ENCODE peak calls at places on chromosomes 16 and 17, in four cellular contexts. F is lung, A is cardiac muscle cell, U is HL-60. H is an unnamed sample.

GRCh38 chr16:28491080-28491969 is 549 bp downstream of the CLN3 start:
- DNase-seq in A (peak), F (peak), U (peak), H (no peak)

GRCh38 chr16:73572135-73572534 is 524.2 kb upstream of the ZFHX3 start:
- DNase-seq in F (peak), A (no peak), U (no peak), H (no peak)

GRCh38 chr17:21098934-21099687 is 27.7 kb upstream of the DHRS7B start:
- DNase-seq in F (peak), U (peak), A (peak), H (peak)

GRCh38 chr17:43528319-43528987 is 17.7 kb downstream of the ETV4 start:
- DNase-seq in A (peak), F (no peak), U (no peak), H (no peak)

GRCh38 chr16:11241480-11242204 is 14.4 kb downstream of the SOCS1 start:
- DNase-seq in F (no peak), U (no peak), A (no peak), H (no peak)

GRCh38 chr17:3026856-3027751 is 36.3 kb downstream of the OR1D5 start:
- DNase-seq in F (no peak), U (no peak), A (peak), H (no peak)

GRCh38 chr17:62718420-62718819 is 89.7 kb downstream of the MARCHF10 start:
- DNase-seq in A (peak), F (no peak), U (no peak), H (no peak)

GRCh38 chr16:68644715-68645493 is at the start of gene CDH3:
- DNase-seq in F (peak), U (peak), A (peak), H (no peak)

GRCh38 chr17:66448008-66448644 is 145.7 kb downstream of the PRKCA start:
- DNase-seq in U (no peak), F (no peak), A (no peak), H (no peak)

GRCh38 chr17:75555679-75556153 is 30.2 kb downstream of the LLGL2 start:
- DNase-seq in F (no peak), A (no peak), U (no peak), H (no peak)

GRCh38 chr16:87002717-87003413 is 314.3 kb downstream of the C16orf95 start:
- DNase-seq in F (no peak), U (no peak), A (peak), H (no peak)

GRCh38 chr16:85551319-85551978 is 61.7 kb upstream of the GSE1 start:
- DNase-seq in A (no peak), U (no peak), F (no peak), H (no peak)

GRCh38 chr17:82236142-82236971 is 7.5 kb downstream of the SLC16A3 start:
- DNase-seq in F (no peak), U (peak), A (peak), H (no peak)

GRCh38 chr16:56312556-56312955 is 112.8 kb downstream of the AMFR start:
- DNase-seq in U (no peak), A (no peak), F (no peak), H (no peak)

GRCh38 chr16:56608876-56609462 is 585 bp downstream of the MT2A start:
- DNase-seq in U (no peak), F (no peak), A (no peak), H (no peak)

GRCh38 chr16:65548470-65548869 is 426.6 kb upstream of the CDH11 start:
- DNase-seq in U (no peak), F (no peak), A (peak), H (no peak)

GRCh38 chr17:1188812-1189211 is 9.0 kb upstream of the ABR start:
- DNase-seq in F (peak), A (peak), U (no peak), H (peak)

GRCh38 chr17:76063880-76064546 is 8.3 kb downstream of the SRP68 start:
- DNase-seq in A (no peak), F (no peak), U (no peak), H (no peak)

GRCh38 chr16:4664538-4665418 is 28.6 kb upstream of the NUDT16L1 start:
- DNase-seq in U (peak), F (peak), A (no peak), H (no peak)

GRCh38 chr17:39376434-39376833 is 25.0 kb downstream of the FBXL20 start:
- DNase-seq in U (no peak), A (no peak), F (no peak), H (peak)

GRCh38 chr17:58679263-58680037 is 12.4 kb downstream of the TEX14 start:
- DNase-seq in U (no peak), F (no peak), A (peak), H (no peak)

GRCh38 chr17:18139949-18140348 is 31.4 kb downstream of the MYO15A start:
- DNase-seq in F (no peak), U (no peak), A (peak), H (no peak)

GRCh38 chr17:4295686-4296085 is 31.9 kb upstream of the ANKFY1 start:
- DNase-seq in U (no peak), F (no peak), A (no peak), H (no peak)

GRCh38 chr16:89564476-89565255 is 4.2 kb downstream of the RPL13 start:
- DNase-seq in F (no peak), U (peak), A (no peak), H (no peak)

GRCh38 chr17:596763-597644 is 117.6 kb downstream of the VPS53 start:
- DNase-seq in A (peak), F (no peak), U (no peak), H (no peak)

GRCh38 chr17:1301546-1301945 is 22.1 kb downstream of the TRARG1 start:
- DNase-seq in A (no peak), F (no peak), U (no peak), H (peak)

GRCh38 chr16:4342866-4343744 is 8.0 kb downstream of the PAM16 start:
- DNase-seq in F (no peak), A (no peak), U (no peak), H (no peak)

GRCh38 chr17:49588726-49589555 is 13.3 kb downstream of the NXPH3 start:
- DNase-seq in A (no peak), F (no peak), U (no peak), H (no peak)

GRCh38 chr16:56871172-56871593 is 6.2 kb downstream of the SLC12A3 start:
- DNase-seq in U (no peak), F (no peak), A (peak), H (no peak)

GRCh38 chr17:3989156-3989886 is 25.1 kb upstream of the ATP2A3 start:
- DNase-seq in U (no peak), F (no peak), A (no peak), H (no peak)

GRCh38 chr17:35057332-35057915 is 6.1 kb downstream of the RFFL start:
- DNase-seq in F (no peak), A (no peak), U (no peak), H (no peak)

GRCh38 chr17:2084766-2085647 is 30.1 kb downstream of the HIC1 start:
- DNase-seq in U (no peak), A (peak), F (no peak), H (no peak)

GRCh38 chr17:57008958-57009357 is 31.0 kb downstream of the SCPEP1 start:
- DNase-seq in F (no peak), A (no peak), U (no peak), H (no peak)

GRCh38 chr17:57006040-57006439 is 28.1 kb downstream of the SCPEP1 start:
- DNase-seq in U (no peak), A (no peak), F (no peak), H (no peak)

GRCh38 chr17:57011482-57012015 is 33.6 kb downstream of the SCPEP1 start:
- DNase-seq in U (no peak), A (no peak), F (no peak), H (no peak)

GRCh38 chr17:57009737-57010445 is 32.0 kb downstream of the SCPEP1 start:
- DNase-seq in A (peak), U (no peak), F (peak), H (peak)

DNA sequence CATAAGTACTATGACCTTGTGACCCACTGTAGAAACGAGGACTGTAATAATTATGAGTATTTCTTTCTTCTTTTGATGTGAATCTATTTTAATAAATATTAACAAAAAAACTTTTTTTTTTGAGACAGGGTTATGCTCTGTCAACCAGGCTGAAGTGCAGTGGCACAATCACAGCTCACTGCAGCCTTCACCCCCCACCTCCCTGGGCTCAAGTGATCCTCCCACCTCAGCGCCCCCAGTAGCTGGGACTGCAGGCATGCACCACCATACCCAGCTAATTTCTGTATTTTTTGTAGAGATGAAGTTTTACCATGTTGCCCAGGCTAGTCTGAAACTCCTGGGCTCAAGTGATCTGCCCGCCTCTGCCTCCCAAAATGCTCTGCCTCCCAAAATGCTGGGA is 32.6 kb downstream of the SCPEP1 start:
- DNase-seq in A (no peak), F (no peak), U (no peak), H (no peak)
- H3K4me3 ChIP-seq in A (no peak), F (no peak), U (no peak), H (no peak)

GRCh38 chr16:2004795-2005517 is 4.7 kb downstream of the ZNF598 start:
- DNase-seq in F (no peak), A (no peak), U (no peak), H (no peak)
- TF ChIP-seq CTCF in F (no peak), A (no peak), U (no peak), H (no peak)

DNA sequence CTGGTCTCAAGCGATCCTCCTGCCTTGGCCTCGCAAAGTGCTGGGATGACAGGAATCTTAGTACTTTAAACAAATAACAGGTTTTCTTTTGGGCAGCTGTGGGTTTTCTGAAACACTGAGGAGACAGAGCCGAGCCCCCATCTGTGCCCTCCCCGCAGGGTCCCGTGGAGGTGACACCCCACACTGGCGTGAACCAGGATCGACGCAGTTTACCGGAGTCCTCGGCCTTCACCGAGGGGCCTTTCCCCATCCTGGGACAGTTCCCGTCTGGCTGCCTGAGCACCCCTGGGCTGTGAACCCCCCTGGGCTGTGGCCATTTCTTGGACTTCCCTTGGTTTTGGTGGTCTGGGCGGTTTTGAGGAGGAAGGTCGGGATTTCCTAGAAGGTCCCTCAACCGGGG is 15.3 kb upstream of the GNG13 start:
- DNase-seq in U (no peak), A (no peak), F (no peak), H (no peak)
- H3K4me3 ChIP-seq in U (no peak), A (no peak), F (no peak), H (no peak)

GRCh38 chr16:3113765-3114479 is 1.5 kb downstream of the ZNF205 start:
- DNase-seq in F (no peak), A (no peak), U (no peak), H (no peak)
- TF ChIP-seq CTCF in F (no peak), A (no peak), U (no peak), H (no peak)

GRCh38 chr16:16938980-16939379 is 531.8 kb downstream of the XYLT1 start:
- DNase-seq in F (no peak), A (no peak), U (no peak), H (no peak)

GRCh38 chr16:16934660-16935059 is 536.1 kb downstream of the XYLT1 start:
- DNase-seq in A (no peak), F (no peak), U (no peak), H (no peak)

GRCh38 chr16:16945207-16945606 is 525.6 kb downstream of the XYLT1 start:
- DNase-seq in F (no peak), U (no peak), A (no peak), H (no peak)

GRCh38 chr16:16938009-16938408 is 532.8 kb downstream of the XYLT1 start:
- DNase-seq in A (no peak), F (no peak), U (no peak), H (no peak)

DNA sequence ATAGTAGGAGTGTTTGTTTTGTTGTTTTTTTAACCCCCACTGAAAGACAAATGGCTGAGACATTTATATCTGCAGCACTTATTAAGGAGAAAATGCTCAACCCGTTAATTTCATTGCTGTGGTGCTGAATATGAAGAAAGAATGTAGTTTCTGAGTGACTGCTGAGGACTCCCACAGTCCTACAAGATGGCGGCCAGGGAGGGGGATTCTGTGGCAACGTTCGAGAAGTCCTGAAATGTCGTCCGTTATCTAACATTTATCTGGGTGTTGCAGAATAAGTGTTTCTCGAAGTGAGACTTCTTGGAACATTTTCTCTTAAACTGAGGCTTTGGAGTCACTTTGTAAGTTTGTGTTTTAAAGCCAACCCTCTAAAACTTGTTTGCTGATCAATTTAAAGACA is 530.4 kb downstream of the XYLT1 start:
- DNase-seq in A (no peak), U (no peak), F (no peak), H (no peak)
- H3K4me3 ChIP-seq in A (no peak), U (no peak), F (no peak), H (no peak)

GRCh38 chr16:14545346-14545884 is 84.6 kb downstream of the PARN start:
- DNase-seq in A (no peak), F (no peak), U (no peak), H (no peak)
- TF ChIP-seq CTCF in A (no peak), F (no peak), U (no peak), H (no peak)

DNA sequence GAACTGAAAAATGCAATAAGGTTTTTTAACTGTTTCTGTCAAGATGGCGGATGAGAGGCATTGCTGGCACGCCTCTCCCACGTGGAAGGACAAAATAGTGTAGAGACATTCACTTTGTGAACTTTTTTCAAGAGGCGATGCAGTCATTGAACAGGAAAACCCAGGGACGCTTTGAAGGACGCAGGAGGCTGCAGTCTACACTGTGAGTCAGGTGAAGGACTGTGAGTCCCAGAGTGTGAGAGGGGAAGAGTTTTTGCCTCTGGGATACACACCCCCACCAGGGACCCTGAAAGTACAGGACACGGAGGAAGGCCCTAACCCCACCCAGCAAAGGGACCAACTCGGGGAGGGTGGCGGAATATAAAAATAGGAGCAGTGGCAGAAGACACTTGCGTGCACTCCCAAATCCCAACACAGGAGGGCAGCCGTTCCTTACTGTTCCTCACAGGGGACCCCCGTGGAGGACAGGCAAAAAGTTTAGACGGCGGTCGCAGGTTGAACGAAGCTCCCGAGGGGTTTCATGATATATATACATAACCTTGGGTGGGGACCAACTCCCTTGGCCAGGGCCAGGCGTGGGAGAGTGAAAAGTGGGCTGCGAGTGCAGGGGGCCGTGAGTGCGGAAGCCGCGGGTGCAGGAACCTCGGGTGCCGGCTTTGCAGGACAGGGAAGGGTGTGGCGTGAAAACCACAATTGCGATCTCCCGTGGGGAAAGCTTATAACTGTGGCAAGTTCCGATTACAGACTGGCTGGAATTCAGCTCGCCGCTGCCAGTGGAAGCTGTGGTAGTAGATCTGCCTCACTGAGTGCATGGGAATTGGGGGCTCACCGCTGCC is 82.0 kb upstream of the ALOX12 start:
- DNase-seq in A (peak), U (no peak), F (peak), H (no peak)
- H3K4me3 ChIP-seq in A (no peak), U (peak), F (no peak), H (no peak)

H was measured in retinal pigment epithelial cell.